ENCODE peak calls at places on chromosomes 5 and 9, in six cellular contexts. H is mucosa of descending colon, U is MCF 10A, F is GM23338, M is choroid plexus epithelial cell, P is suprapubic skin. A is an unnamed sample.

GRCh38 chr5:1431896-1432295 is 13.3 kb downstream of the SLC6A3 start:
- DNase-seq in H (peak; percentile 18), U (no peak), F (no peak), M (no peak), P (no peak), A (no peak)

GRCh38 chr5:141604318-141604717 is 14.5 kb downstream of the DIAPH1 start:
- DNase-seq in H (no peak), U (peak; percentile 98), F (peak; percentile 67), M (peak; percentile 94), P (peak; percentile 83), A (no peak)

GRCh38 chr9:123933401-123933800 is 3.5 kb upstream of the DENND1A start:
- DNase-seq in H (no peak), U (peak; percentile 83), F (no peak), M (peak; percentile 42), P (no peak), A (no peak)

GRCh38 chr5:39980056-39980455 is 555.3 kb upstream of the DAB2 start:
- DNase-seq in H (no peak), U (peak; percentile 27), F (no peak), M (peak; percentile 56), P (no peak), A (no peak)

GRCh38 chr5:92909545-92909962 is 671.5 kb downstream of the NR2F1-AS1 start:
- DNase-seq in H (no peak), U (no peak), F (peak; percentile 91), M (peak; percentile 71), P (no peak), A (no peak)

GRCh38 chr9:78267889-78268288 is 29.0 kb upstream of the PSAT1 start:
- DNase-seq in H (no peak), U (no peak), F (no peak), M (no peak), P (no peak), A (no peak)

GRCh38 chr5:1430121-1430795 is 15.0 kb downstream of the SLC6A3 start:
- DNase-seq in H (peak; percentile 25), U (no peak), F (no peak), M (no peak), P (peak; percentile 60), A (no peak)

GRCh38 chr5:169871816-169872215 is 108.5 kb downstream of the INSYN2B start:
- DNase-seq in H (no peak), U (no peak), F (no peak), M (peak; percentile 52), P (no peak), A (no peak)

GRCh38 chr5:179908528-179908927 is 831 bp upstream of the TBC1D9B start:
- DNase-seq in H (peak; percentile 63), U (no peak), F (peak; percentile 84), M (no peak), P (no peak), A (no peak)
- TF ChIP-seq CTCF in H (no peak), U (no peak), F (peak; percentile 52), M (peak; percentile 42), P (no peak), A (no peak)

GRCh38 chr9:117412841-117413240 is 2.0 kb downstream of the ASTN2 start:
- DNase-seq in H (no peak), U (no peak), F (peak; percentile 42), M (no peak), P (no peak), A (no peak)

GRCh38 chr9:117413346-117414219 is 1.3 kb downstream of the ASTN2 start:
- DNase-seq in H (no peak), U (no peak), F (peak; percentile 82), M (no peak), P (no peak), A (peak; percentile 23)

GRCh38 chr9:117415584-117415937 is 704 bp upstream of the ASTN2 start:
- DNase-seq in H (no peak), U (no peak), F (peak; percentile 60), M (no peak), P (no peak), A (no peak)

GRCh38 chr9:117414906-117415583 is at the start of gene ASTN2:
- DNase-seq in H (peak; percentile 38), U (no peak), F (peak; percentile 67), M (no peak), P (no peak), A (peak; percentile 37)

DNA sequence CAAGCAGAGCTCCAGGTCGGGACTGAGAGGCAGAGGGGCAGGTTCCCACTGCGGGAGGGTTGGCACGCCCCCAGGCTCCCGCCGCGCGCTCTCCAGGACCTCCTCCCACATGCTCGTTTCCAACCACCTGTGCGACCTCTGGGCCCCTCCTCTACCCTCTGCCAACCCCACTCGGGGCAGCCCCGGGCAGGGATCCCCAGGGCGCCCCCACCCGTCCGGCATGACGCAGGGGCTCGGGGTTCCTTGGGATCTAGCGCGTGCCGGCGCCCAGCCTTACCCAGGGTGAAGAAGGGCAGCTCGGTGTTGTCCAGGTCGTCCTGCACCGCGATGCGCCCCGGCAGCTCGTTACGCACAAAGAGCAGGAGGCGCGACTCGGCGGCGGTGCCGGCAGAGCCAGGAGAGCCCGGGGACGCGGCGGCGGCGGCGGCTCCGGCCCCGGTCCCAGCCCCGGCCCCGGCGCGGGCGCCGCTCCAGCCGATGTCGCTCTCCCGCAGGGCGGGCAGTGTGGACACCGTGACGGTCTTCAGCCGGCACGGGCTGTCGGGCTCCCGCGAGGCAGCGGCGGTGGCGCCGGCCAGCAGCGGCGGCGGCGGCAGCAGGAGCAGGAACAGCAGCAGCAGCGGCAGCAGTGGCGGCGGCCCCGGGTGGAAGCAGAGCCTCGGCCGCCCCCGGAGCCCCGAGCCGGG is 494 bp downstream of the ASTN2 start:
- DNase-seq in H (peak; percentile 36), U (no peak), F (peak; percentile 66), M (peak; percentile 5), P (no peak), A (peak; percentile 34)
- TF ChIP-seq CTCF in H (no peak), U (no peak), F (no peak), M (no peak), P (no peak), A (no peak)

DNA sequence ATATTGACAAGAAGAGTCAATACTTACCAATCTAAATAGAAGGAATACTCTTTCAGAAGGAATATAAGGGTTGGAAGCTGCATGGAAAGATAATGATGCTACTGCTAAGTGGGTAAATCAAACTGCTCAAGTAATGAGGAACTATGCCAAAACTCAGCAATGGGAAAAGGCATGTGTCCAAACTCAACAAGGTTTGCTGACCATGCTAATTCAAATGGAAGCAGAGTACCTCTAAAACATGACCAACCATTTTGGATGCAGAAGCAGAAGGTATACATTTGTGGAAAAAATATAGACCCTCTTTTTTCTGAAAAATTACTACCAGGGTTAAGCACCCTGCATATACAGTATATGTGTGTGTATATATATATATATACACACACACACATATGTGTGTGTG is 21.1 kb downstream of the TMEM232 start:
- DNase-seq in H (no peak), U (no peak), F (no peak), M (no peak), P (no peak), A (no peak)
- TF ChIP-seq CTCF in H (no peak), U (no peak), F (no peak), M (no peak), P (no peak), A (no peak)

GRCh38 chr5:195401-196160 is 4.3 kb downstream of the LRRC14B start:
- DNase-seq in H (no peak), U (no peak), F (peak; percentile 45), M (peak; percentile 12), P (peak; percentile 74), A (no peak)
- TF ChIP-seq CTCF in H (no peak), U (no peak), F (peak; percentile 24), M (peak; percentile 37), P (no peak), A (no peak)

GRCh38 chr5:81513982-81514381 is 120.0 kb upstream of the ACOT12 start:
- DNase-seq in H (no peak), U (peak; percentile 20), F (no peak), M (peak; percentile 37), P (no peak), A (no peak)
- TF ChIP-seq CTCF in H (no peak), U (peak; percentile 35), F (no peak), M (peak; percentile 37), P (no peak), A (no peak)

GRCh38 chr9:131840751-131841702 is 101.2 kb upstream of the RAPGEF1 start:
- DNase-seq in H (peak; percentile 31), U (no peak), F (no peak), M (no peak), P (no peak), A (no peak)
- TF ChIP-seq CTCF in H (no peak), U (no peak), F (no peak), M (no peak), P (no peak), A (no peak)

A was measured in GM20000.